ENCODE peak calls at places on chromosomes 12 and 14, in seven cellular contexts. G, M, L, P, X, S and N are unnamed samples. For H3K4me1, the result is how much of the 10 kb centered on the place peaks cover.

GRCh38 chr12:129190827-129191226 is 337.5 kb downstream of the GLT1D1 start:
- DNase-seq in S (no peak), X (no peak), L (no peak), M (no peak), G (no peak), P (no peak), N (no peak)

GRCh38 chr12:6312529-6313325 is 2.2 kb downstream of the PLEKHG6 start:
- DNase-seq in M (no peak), L (no peak), G (no peak), P (peak), S (peak), X (peak), N (peak)

GRCh38 chr12:123757555-123757954 is 4.5 kb upstream of the DNAH10 start:
- DNase-seq in S (no peak), M (no peak), P (no peak), G (no peak), X (no peak), L (peak), N (no peak)

GRCh38 chr12:78725951-78726550 is 138.5 kb upstream of the SYT1 start:
- DNase-seq in S (no peak), L (no peak), P (no peak), G (no peak), M (no peak), X (peak), N (no peak)

GRCh38 chr14:55843718-55844403 is 263.9 kb downstream of the KTN1 start:
- DNase-seq in P (no peak), G (no peak), S (no peak), M (no peak), X (no peak), L (no peak), N (no peak)

GRCh38 chr12:58496411-58496810 is 423.9 kb downstream of the LRIG3 start:
- DNase-seq in X (no peak), L (no peak), P (no peak), G (no peak), S (no peak), M (no peak), N (peak)

GRCh38 chr12:22255097-22255496 is 79.4 kb downstream of the ST8SIA1 start:
- DNase-seq in S (no peak), P (no peak), L (no peak), X (no peak), M (no peak), G (no peak), N (peak)

GRCh38 chr14:48350971-48351370 is 675.6 kb upstream of the MDGA2 start:
- DNase-seq in M (no peak), L (no peak), G (no peak), P (no peak), S (no peak), X (no peak), N (peak)

GRCh38 chr14:55180434-55180833 is 11.0 kb downstream of the DLGAP5 start:
- DNase-seq in G (no peak), L (no peak), P (no peak), M (no peak), X (no peak), S (no peak), N (peak)

GRCh38 chr12:132268674-132269073 is 60.7 kb downstream of the GALNT9 start:
- DNase-seq in X (no peak), G (no peak), S (no peak), L (no peak), P (no peak), M (no peak), N (no peak)

GRCh38 chr12:124217508-124217981 is 77.3 kb upstream of the RFLNA start:
- DNase-seq in G (no peak), S (no peak), X (no peak), P (no peak), M (no peak), L (no peak), N (no peak)

GRCh38 chr12:3743803-3744202 is 9.1 kb downstream of the CRACR2A start:
- DNase-seq in L (no peak), G (no peak), S (no peak), P (no peak), M (no peak), X (no peak), N (no peak)

GRCh38 chr12:80763874-80764273 is 47.2 kb downstream of the MYF5 start:
- DNase-seq in P (no peak), X (no peak), S (no peak), M (no peak), G (no peak), L (no peak), N (peak)

GRCh38 chr12:113359133-113359938 is 949 bp downstream of the PLBD2 start:
- DNase-seq in P (peak), G (peak), M (peak), L (peak), X (peak), S (peak), N (no peak)

GRCh38 chr14:51867753-51868152 is 7.3 kb downstream of the GNG2 start:
- DNase-seq in P (no peak), M (no peak), L (no peak), X (no peak), G (no peak), S (no peak), N (no peak)

GRCh38 chr12:57850924-57851323 is 4.4 kb upstream of the CTDSP2 start:
- DNase-seq in M (no peak), X (no peak), P (no peak), G (no peak), S (no peak), L (no peak), N (no peak)

GRCh38 chr12:47988073-47989022 is 15.9 kb downstream of the COL2A1 start:
- DNase-seq in L (no peak), S (no peak), M (no peak), G (no peak), X (no peak), P (no peak), N (no peak)

GRCh38 chr14:90759370-90760054 is 56.7 kb downstream of the TTC7B start:
- DNase-seq in M (no peak), X (no peak), S (no peak), G (no peak), L (no peak), P (no peak), N (no peak)

GRCh38 chr12:68805592-68806120 is 2.3 kb upstream of the MDM2 start:
- DNase-seq in P (no peak), M (no peak), L (no peak), S (no peak), X (no peak), G (no peak), N (no peak)

DNA sequence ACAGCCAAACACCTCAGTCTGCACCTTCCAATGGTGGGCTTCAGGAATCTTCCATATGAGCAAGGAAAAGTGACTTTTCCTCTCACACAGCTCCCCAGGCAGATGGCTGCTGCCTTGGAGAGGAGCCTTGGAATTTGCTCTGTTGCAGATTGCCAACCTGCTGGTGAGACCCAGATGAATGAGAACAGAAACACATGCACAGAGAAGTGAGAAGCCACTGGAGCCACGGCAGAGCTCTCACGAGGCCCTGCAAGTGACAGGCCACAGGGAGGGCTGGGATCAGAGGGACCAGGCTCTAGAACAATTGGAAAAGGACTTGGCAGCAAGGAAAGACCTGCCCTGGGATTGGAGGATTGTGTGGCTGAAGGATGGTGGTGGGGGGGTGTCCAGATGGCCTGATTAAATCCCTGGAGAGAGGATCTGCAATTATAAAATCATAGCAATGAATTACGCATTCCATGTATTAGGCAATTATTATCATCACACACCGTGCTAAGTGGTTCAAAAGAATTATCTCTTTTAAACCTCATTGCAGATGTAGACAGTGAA is 84.9 kb upstream of the PWP1 start:
- DNase-seq in S (no peak), P (no peak), L (no peak), G (no peak), M (no peak), X (no peak), N (no peak)
- H3K4me1 ChIP-seq in S (under half), P (under half), L (under half), G (under half), M (under half), X (under half), N (under half)

GRCh38 chr12:32921397-32921796 is 24.8 kb upstream of the PKP2 start:
- DNase-seq in S (no peak), L (no peak), G (no peak), P (no peak), M (no peak), X (no peak), N (peak)

GRCh38 chr12:32918890-32919791 is 22.6 kb upstream of the PKP2 start:
- DNase-seq in M (no peak), P (no peak), S (no peak), L (no peak), G (no peak), X (no peak), N (peak)

GRCh38 chr12:32922546-32923297 is 26.1 kb upstream of the PKP2 start:
- DNase-seq in P (no peak), X (no peak), G (no peak), S (no peak), L (no peak), M (no peak), N (peak)

GRCh38 chr12:32920506-32921085 is 24.0 kb upstream of the PKP2 start:
- DNase-seq in X (no peak), P (no peak), L (no peak), M (no peak), G (no peak), S (no peak), N (peak)

GRCh38 chr12:32917094-32917611 is 20.6 kb upstream of the PKP2 start:
- DNase-seq in M (no peak), P (no peak), L (no peak), S (no peak), X (no peak), G (no peak), N (peak)
- H3K27ac ChIP-seq in M (no peak), P (no peak), L (no peak), S (no peak), X (no peak), G (no peak), N (no peak)

GRCh38 chr14:65331652-65332051 is 80.9 kb upstream of the FUT8 start:
- DNase-seq in G (no peak), S (no peak), X (no peak), M (no peak), P (no peak), L (no peak), N (no peak)
- H3K4me1 ChIP-seq in G (under half), S (under half), X (under half), M (under half), P (under half), L (under half), N (under half)

GRCh38 chr14:98802044-98802443 is 470.0 kb downstream of the BCL11B start:
- DNase-seq in G (no peak), X (no peak), M (no peak), L (no peak), S (no peak), P (no peak), N (no peak)

GRCh38 chr14:98803196-98803595 is 468.8 kb downstream of the BCL11B start:
- DNase-seq in G (no peak), L (no peak), P (no peak), S (no peak), M (no peak), X (no peak), N (no peak)

GRCh38 chr14:98799891-98800290 is 472.1 kb downstream of the BCL11B start:
- DNase-seq in S (no peak), X (no peak), G (no peak), M (no peak), L (no peak), P (no peak), N (no peak)

GRCh38 chr14:98792171-98792570 is 479.8 kb downstream of the BCL11B start:
- DNase-seq in S (no peak), M (no peak), P (no peak), L (no peak), X (no peak), G (no peak), N (no peak)

GRCh38 chr14:98798099-98798498 is 473.9 kb downstream of the BCL11B start:
- DNase-seq in M (no peak), G (no peak), P (no peak), L (no peak), S (no peak), X (no peak), N (no peak)
- H3K27ac ChIP-seq in M (no peak), G (no peak), P (no peak), L (no peak), S (no peak), X (no peak), N (no peak)

GRCh38 chr14:77002889-77003288 is 25.6 kb downstream of the IRF2BPL start:
- DNase-seq in S (no peak), M (no peak), G (no peak), L (no peak), P (no peak), X (no peak), N (no peak)
- H3K4me1 ChIP-seq in S (under half), M (under half), G (under half), L (under half), P (under half), X (under half), N (under half)

GRCh38 chr12:14998941-14999340 is 26.1 kb downstream of the PDE6H start:
- DNase-seq in P (no peak), M (no peak), G (no peak), S (no peak), X (no peak), L (peak), N (no peak)
- H3K27ac ChIP-seq in P (peak), M (no peak), G (no peak), S (no peak), X (peak), L (peak), N (no peak)

GRCh38 chr12:115833704-115834103 is 443.8 kb downstream of the MED13L start:
- DNase-seq in X (no peak), P (no peak), M (no peak), S (no peak), G (no peak), L (no peak), N (no peak)

GRCh38 chr12:115835445-115835844 is 442.0 kb downstream of the MED13L start:
- DNase-seq in L (no peak), X (no peak), S (no peak), M (no peak), G (no peak), P (no peak), N (no peak)

GRCh38 chr12:115840159-115840558 is 437.3 kb downstream of the MED13L start:
- DNase-seq in X (no peak), S (no peak), P (no peak), M (no peak), L (no peak), G (no peak), N (no peak)

GRCh38 chr12:115837220-115837619 is 440.3 kb downstream of the MED13L start:
- DNase-seq in X (no peak), L (no peak), P (no peak), G (no peak), S (no peak), M (no peak), N (no peak)

DNA sequence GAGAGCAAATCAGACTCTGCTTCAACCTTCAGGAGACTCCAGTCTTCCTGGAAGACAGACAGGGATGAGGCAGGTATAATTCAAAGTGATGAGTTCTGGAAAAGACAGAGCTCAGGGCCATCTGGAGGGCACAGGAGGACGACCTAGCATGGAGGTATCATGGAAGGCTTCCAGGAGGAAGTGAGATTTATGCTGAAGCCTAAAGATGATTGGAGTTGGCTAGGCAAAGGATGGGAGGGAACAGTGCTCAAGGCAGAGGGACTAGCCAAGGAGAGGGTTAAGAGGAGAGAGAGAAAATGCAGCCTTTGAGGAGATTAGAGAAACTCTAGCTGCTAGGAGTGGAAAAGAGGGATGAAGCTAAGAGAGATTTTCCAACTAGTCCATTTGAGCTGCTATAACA is 438.5 kb downstream of the MED13L start:
- DNase-seq in S (no peak), G (no peak), M (no peak), X (no peak), L (no peak), P (no peak), N (no peak)
- H3K4me1 ChIP-seq in S (under half), G (under half), M (under half), X (under half), L (under half), P (under half), N (under half)

DNA sequence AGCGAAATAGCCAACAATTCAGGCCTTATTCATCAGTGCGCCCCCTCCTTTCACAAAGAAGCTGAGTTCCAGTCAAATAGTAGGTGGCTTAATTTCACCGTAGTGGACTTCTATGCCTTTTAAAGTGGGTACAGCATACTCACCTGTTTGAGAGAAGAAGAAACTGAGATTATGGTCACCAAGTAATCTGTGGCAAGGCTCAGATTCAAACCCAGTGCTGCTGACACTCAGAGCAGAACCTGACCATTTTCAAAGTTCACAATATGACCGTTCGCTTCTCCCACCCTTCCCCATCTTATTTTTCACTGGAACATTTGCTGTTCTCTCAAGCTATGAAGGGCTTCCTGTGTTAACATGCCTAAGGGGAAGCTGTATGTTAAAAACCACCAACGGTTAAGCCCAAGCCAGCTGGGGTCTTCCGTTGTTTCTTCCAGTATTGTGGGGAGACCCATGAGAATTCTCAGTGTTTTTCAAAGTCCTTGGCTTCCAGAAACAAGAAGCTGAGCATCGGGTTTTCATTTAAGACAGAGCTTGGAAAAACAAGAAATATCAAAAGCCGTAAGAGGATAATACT is 6.1 kb upstream of the PSMA6 start:
- DNase-seq in P (no peak), S (no peak), G (no peak), M (no peak), X (no peak), L (no peak), N (no peak)
- H3K27ac ChIP-seq in P (peak), S (peak), G (peak), M (no peak), X (peak), L (no peak), N (no peak)

DNA sequence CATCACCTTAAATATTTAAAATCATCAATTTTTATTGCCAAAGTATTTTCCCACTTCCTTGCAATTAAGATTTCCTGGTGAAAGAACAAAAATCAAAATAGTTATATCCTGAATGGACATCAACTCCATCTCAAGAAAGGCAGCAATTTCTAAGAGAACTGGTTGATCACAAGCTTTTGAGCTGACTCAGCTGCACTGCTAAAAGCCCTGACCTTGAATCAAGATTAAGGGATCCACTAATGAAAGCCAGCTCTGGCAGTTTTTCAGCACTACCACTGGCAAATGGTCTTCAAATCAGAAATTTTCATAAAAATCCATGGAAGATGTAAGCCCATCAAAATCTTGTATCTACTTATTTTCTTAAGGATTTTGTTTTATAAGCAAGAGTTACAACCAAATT is 123.4 kb downstream of the SLC6A15 start:
- DNase-seq in P (no peak), G (no peak), L (no peak), M (no peak), X (no peak), S (no peak), N (no peak)
- H3K4me1 ChIP-seq in P (under half), G (under half), L (under half), M (under half), X (under half), S (under half), N (under half)